ENCODE peak calls at places on chromosomes 2 and 18, in ten cellular contexts. K, T, U, B, C, M, V, O, Z and F are unnamed samples.

GRCh38 chr2:228646061-228646460 is 464.6 kb upstream of the SPHKAP start:
- DNase-seq in K (no peak), T (no peak), U (no peak), B (no peak), C (no peak), M (no peak), V (no peak), O (peak), Z (no peak), F (no peak)

GRCh38 chr2:152354069-152354755 is 19.2 kb downstream of the FMNL2 start:
- DNase-seq in K (no peak), T (no peak), U (no peak), B (no peak), C (no peak), M (no peak), V (no peak), O (no peak), Z (no peak), F (no peak)

GRCh38 chr2:160541745-160542144 is 48.1 kb upstream of the RBMS1 start:
- DNase-seq in K (no peak), T (no peak), U (no peak), B (no peak), C (no peak), M (no peak), V (no peak), O (no peak), Z (no peak), F (no peak)

GRCh38 chr2:226558418-226558817 is 241.2 kb downstream of the IRS1 start:
- DNase-seq in K (no peak), T (no peak), U (no peak), B (no peak), C (no peak), M (no peak), V (no peak), O (no peak), Z (no peak), F (no peak)

GRCh38 chr2:203650860-203651613 is 55.4 kb upstream of the CD28 start:
- DNase-seq in K (no peak), T (peak), U (no peak), B (peak), C (no peak), M (no peak), V (peak), O (peak), Z (peak), F (peak)

GRCh38 chr2:109290887-109291675 is 162.1 kb downstream of the SH3RF3 start:
- DNase-seq in K (peak), T (no peak), U (no peak), B (no peak), C (no peak), M (peak), V (no peak), O (no peak), Z (no peak), F (no peak)

GRCh38 chr2:102439065-102439695 is 16.2 kb downstream of the IL18RAP start:
- DNase-seq in K (peak), T (peak), U (no peak), B (no peak), C (no peak), M (no peak), V (no peak), O (peak), Z (no peak), F (peak)

GRCh38 chr2:63841254-63842022 is at the start of gene UGP2:
- DNase-seq in K (peak), T (no peak), U (peak), B (peak), C (peak), M (peak), V (peak), O (peak), Z (peak), F (peak)

GRCh38 chr2:230913406-230913805 is 11.6 kb downstream of the GPR55 start:
- DNase-seq in K (no peak), T (no peak), U (peak), B (peak), C (peak), M (peak), V (no peak), O (no peak), Z (peak), F (no peak)

GRCh38 chr2:200963129-200963917 is at the start of gene ORC2:
- DNase-seq in K (peak), T (peak), U (peak), B (peak), C (peak), M (peak), V (peak), O (peak), Z (peak), F (peak)

GRCh38 chr2:129717560-129718128 is 261.8 kb upstream of the RAB6C start:
- DNase-seq in K (no peak), T (no peak), U (no peak), B (no peak), C (peak), M (no peak), V (no peak), O (no peak), Z (no peak), F (no peak)

GRCh38 chr2:30880516-30880915 is 73.3 kb upstream of the CAPN13 start:
- DNase-seq in K (no peak), T (no peak), U (no peak), B (no peak), C (peak), M (no peak), V (no peak), O (no peak), Z (no peak), F (no peak)

GRCh38 chr18:35983818-35984217 is 11.3 kb downstream of the RMP24 start:
- DNase-seq in K (peak), T (no peak), U (no peak), B (no peak), C (no peak), M (no peak), V (no peak), O (no peak), Z (no peak), F (no peak)

GRCh38 chr2:207505728-207506127 is 24.0 kb upstream of the CREB1 start:
- DNase-seq in K (no peak), T (peak), U (no peak), B (peak), C (no peak), M (no peak), V (no peak), O (peak), Z (peak), F (peak)

GRCh38 chr2:234761910-234762309 is 189.9 kb upstream of the SH3BP4 start:
- DNase-seq in K (no peak), T (peak), U (no peak), B (no peak), C (no peak), M (no peak), V (no peak), O (no peak), Z (no peak), F (no peak)

GRCh38 chr2:239499989-239500914 is 99.4 kb upstream of the HDAC4 start:
- DNase-seq in K (no peak), T (no peak), U (peak), B (no peak), C (no peak), M (no peak), V (no peak), O (no peak), Z (peak), F (no peak)

GRCh38 chr2:237530472-237531433 is 35.6 kb upstream of the PRLH start:
- DNase-seq in K (no peak), T (no peak), U (no peak), B (no peak), C (no peak), M (no peak), V (no peak), O (no peak), Z (peak), F (no peak)

GRCh38 chr18:76750886-76751537 is 71.3 kb upstream of the ZNF236 start:
- DNase-seq in K (no peak), T (no peak), U (no peak), B (no peak), C (no peak), M (no peak), V (no peak), O (no peak), Z (no peak), F (no peak)

GRCh38 chr18:48790869-48791635 is 159.7 kb downstream of the SMAD7 start:
- DNase-seq in K (no peak), T (no peak), U (peak), B (no peak), C (peak), M (peak), V (no peak), O (no peak), Z (no peak), F (no peak)

GRCh38 chr2:96402591-96402990 is 67.0 kb downstream of the NCAPH start:
- DNase-seq in K (no peak), T (no peak), U (no peak), B (no peak), C (no peak), M (no peak), V (peak), O (no peak), Z (no peak), F (no peak)

GRCh38 chr2:8677646-8678592 is 3.9 kb upstream of the ID2 start:
- DNase-seq in K (no peak), T (no peak), U (peak), B (no peak), C (peak), M (peak), V (peak), O (peak), Z (peak), F (no peak)

GRCh38 chr2:7649461-7650228 is 732.4 kb downstream of the RNF144A start:
- DNase-seq in K (no peak), T (no peak), U (no peak), B (no peak), C (no peak), M (no peak), V (no peak), O (no peak), Z (no peak), F (no peak)

GRCh38 chr2:12881952-12882351 is 165.2 kb downstream of the TRIB2 start:
- DNase-seq in K (no peak), T (no peak), U (no peak), B (no peak), C (no peak), M (no peak), V (no peak), O (no peak), Z (peak), F (no peak)

GRCh38 chr2:184646593-184646992 is 48.3 kb downstream of the ZNF804A start:
- DNase-seq in K (no peak), T (no peak), U (no peak), B (no peak), C (no peak), M (no peak), V (no peak), O (no peak), Z (no peak), F (no peak)

GRCh38 chr2:218282173-218282991 is 9.9 kb downstream of the TMBIM1 start:
- DNase-seq in K (no peak), T (no peak), U (peak), B (no peak), C (no peak), M (peak), V (peak), O (peak), Z (no peak), F (no peak)

GRCh38 chr2:200077210-200077650 is 121.8 kb downstream of the MAIP1 start:
- DNase-seq in K (peak), T (peak), U (no peak), B (peak), C (no peak), M (no peak), V (no peak), O (peak), Z (no peak), F (peak)

GRCh38 chr18:36628435-36629094 is 200.2 kb downstream of the TPGS2 start:
- DNase-seq in K (peak), T (peak), U (no peak), B (no peak), C (no peak), M (no peak), V (no peak), O (no peak), Z (no peak), F (no peak)

GRCh38 chr2:62765619-62766376 is 60.3 kb downstream of the EHBP1 start:
- DNase-seq in K (no peak), T (no peak), U (no peak), B (no peak), C (no peak), M (no peak), V (no peak), O (peak), Z (no peak), F (no peak)

GRCh38 chr18:3305354-3305762 is 43.4 kb downstream of the MYL12B start:
- DNase-seq in K (peak), T (peak), U (no peak), B (no peak), C (no peak), M (no peak), V (peak), O (peak), Z (peak), F (peak)

GRCh38 chr2:128391679-128392078 is 73.0 kb upstream of the HS6ST1 start:
- DNase-seq in K (no peak), T (no peak), U (no peak), B (no peak), C (no peak), M (no peak), V (no peak), O (no peak), Z (no peak), F (no peak)

GRCh38 chr2:65595641-65596040 is 163.2 kb upstream of the SPRED2 start:
- DNase-seq in K (peak), T (no peak), U (no peak), B (no peak), C (peak), M (no peak), V (no peak), O (peak), Z (no peak), F (no peak)

GRCh38 chr2:75481041-75481836 is 79.5 kb downstream of the EVA1A start:
- DNase-seq in K (no peak), T (no peak), U (no peak), B (no peak), C (peak), M (no peak), V (no peak), O (peak), Z (peak), F (no peak)

GRCh38 chr2:237178396-237178795 is 92.7 kb downstream of the COPS8 start:
- DNase-seq in K (peak), T (no peak), U (no peak), B (no peak), C (no peak), M (no peak), V (no peak), O (peak), Z (no peak), F (no peak)

GRCh38 chr2:3696542-3696941 is 6.8 kb upstream of the DCDC2C start:
- DNase-seq in K (no peak), T (no peak), U (no peak), B (no peak), C (no peak), M (no peak), V (no peak), O (no peak), Z (no peak), F (no peak)

GRCh38 chr18:2522112-2522511 is 49.2 kb downstream of the METTL4 start:
- DNase-seq in K (no peak), T (no peak), U (no peak), B (no peak), C (no peak), M (no peak), V (no peak), O (no peak), Z (no peak), F (no peak)

GRCh38 chr2:240134466-240134865 is 1.6 kb downstream of the COPS9 start:
- DNase-seq in K (no peak), T (no peak), U (no peak), B (no peak), C (peak), M (peak), V (no peak), O (no peak), Z (no peak), F (no peak)

GRCh38 chr2:197255550-197255949 is 55.0 kb downstream of the ANKRD44 start:
- DNase-seq in K (no peak), T (no peak), U (peak), B (no peak), C (peak), M (peak), V (peak), O (no peak), Z (peak), F (peak)

GRCh38 chr18:28960146-28960545 is 783.2 kb upstream of the CDH2 start:
- DNase-seq in K (no peak), T (no peak), U (no peak), B (no peak), C (no peak), M (no peak), V (no peak), O (peak), Z (no peak), F (peak)

GRCh38 chr18:42525905-42526304 is 570.9 kb downstream of the PIK3C3 start:
- DNase-seq in K (no peak), T (no peak), U (no peak), B (no peak), C (no peak), M (no peak), V (no peak), O (no peak), Z (no peak), F (no peak)

DNA sequence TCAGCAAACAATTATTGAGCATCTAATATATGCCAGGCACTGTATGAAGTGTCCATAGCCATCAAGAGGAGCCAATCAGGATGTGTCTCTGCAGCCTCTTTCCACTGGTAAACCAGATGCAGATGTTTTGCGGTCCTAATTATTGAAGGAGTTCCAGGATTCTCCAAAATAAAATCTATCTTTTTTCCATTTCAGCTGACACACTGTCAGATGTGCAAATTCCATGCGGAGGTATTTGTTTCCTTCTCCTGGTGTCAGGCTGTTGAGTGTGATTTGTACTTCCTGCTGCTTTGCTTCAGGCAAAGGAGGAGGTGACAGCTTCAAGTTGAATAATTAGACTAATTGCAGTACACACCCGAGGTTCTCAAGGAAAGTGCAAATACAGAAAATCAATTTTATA is 1353.0 kb upstream of the CHAC2 start:
- DNase-seq in K (no peak), T (no peak), U (no peak), B (no peak), C (no peak), M (no peak), V (no peak), O (no peak), Z (no peak), F (no peak)
- TF ChIP-seq CTCF in K (no peak), T (no peak), U (no peak), B (no peak), C (no peak), M (no peak), V (no peak), O (no peak), Z (no peak), F (no peak)

DNA sequence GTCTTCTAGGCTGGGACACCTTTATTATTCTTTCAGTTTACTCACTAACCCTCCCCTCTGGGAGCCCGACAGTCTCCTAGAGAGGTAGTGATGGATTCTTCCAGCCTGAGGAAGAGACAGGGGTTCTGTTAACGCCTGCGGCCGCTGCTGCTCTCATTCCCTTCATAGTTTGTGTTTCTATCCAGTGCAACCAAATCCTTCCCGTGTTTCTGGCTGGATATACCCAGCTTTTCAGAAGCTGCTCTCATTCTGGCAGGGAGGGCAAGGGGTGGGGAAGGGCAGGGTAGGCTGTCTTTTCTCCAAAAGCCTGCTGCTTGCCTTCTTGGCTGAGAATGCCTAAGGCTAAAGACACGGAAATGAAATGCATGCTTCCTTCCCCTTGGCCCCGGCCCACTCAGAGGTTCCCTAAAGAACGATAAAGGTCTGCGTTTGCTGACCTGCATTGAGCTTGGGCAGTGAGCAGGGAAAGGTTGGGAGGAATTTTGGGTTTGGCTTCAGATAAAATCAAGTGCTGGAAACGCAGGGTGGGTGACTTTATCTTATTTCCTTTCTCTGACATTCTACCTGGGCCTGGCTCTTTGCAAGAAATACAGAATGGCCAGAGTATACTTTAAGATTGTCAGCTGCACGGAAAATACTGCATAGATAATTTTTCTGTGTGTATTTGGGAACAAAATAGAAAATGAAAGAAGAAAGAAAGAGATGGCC is 390.9 kb downstream of the NBAS start:
- DNase-seq in K (peak), T (no peak), U (no peak), B (no peak), C (no peak), M (no peak), V (no peak), O (no peak), Z (no peak), F (peak)
- H3K4me3 ChIP-seq in K (peak), T (no peak), U (no peak), B (no peak), C (no peak), M (no peak), V (no peak), O (no peak), Z (no peak), F (peak)

GRCh38 chr2:53035153-53035552 is 732.5 kb upstream of the CHAC2 start:
- DNase-seq in K (no peak), T (no peak), U (no peak), B (no peak), C (no peak), M (no peak), V (no peak), O (no peak), Z (no peak), F (no peak)

GRCh38 chr2:53036196-53036595 is 731.4 kb upstream of the CHAC2 start:
- DNase-seq in K (no peak), T (peak), U (no peak), B (no peak), C (no peak), M (no peak), V (no peak), O (no peak), Z (no peak), F (peak)

DNA sequence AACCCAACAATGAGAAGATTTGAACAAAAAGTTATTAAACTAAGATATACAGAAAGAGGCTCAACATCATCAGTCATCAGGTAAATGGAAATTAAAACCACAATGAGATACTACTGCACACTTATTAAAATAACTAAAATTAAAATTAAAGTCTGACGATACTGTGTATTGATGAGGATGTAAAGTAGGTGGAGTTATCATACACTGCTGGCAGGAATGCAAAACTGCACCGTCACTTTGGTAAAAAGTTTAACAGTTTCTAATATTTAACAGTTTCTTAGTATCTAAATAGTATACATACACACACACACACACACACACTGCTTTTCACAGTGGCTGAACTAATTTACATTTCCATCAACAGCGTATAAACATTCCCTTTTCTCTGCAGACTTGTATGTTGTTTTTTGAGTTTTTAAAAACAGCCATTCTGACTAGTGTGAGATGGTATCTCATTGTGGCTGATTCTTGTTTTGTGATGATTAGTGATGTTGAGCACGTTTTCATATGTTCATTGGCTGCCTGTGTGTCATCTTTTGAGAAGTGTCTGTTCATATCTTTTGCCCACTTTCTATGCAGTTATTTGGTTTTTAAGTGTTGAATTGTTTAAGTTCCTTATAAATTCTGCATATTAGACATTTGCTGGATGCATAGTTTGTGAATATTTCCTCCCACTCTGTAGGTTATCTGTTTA is 726.9 kb upstream of the CHAC2 start:
- DNase-seq in K (no peak), T (no peak), U (no peak), B (no peak), C (no peak), M (no peak), V (no peak), O (no peak), Z (no peak), F (no peak)
- TF ChIP-seq CTCF in K (peak), T (peak), U (no peak), B (no peak), C (peak), M (no peak), V (no peak), O (peak), Z (no peak), F (peak)

DNA sequence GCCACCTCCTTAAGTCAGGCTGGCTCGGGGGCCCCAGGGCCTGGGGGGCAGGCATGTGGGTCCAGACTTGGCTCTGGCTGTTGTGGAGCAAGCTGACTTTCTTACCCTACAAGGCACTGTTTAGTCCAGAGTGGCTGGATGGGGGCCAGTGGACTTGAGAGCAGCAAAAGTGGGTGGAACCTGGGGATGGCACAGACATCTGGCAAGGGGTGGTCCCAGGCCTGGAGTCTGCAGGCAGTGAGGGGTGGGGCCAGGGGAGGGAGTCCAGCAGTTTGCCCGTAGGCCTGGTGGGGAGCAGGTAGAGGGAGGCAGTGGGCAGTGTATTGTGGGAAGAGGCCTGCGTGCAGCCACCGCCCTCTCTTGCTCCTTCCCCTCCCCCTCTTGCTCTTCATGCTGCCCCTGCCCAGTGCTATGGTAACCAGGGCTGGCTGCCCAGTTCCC is 19.1 kb downstream of the SPEG start:
- DNase-seq in K (peak), T (no peak), U (no peak), B (no peak), C (peak), M (peak), V (peak), O (peak), Z (no peak), F (peak)
- H3K4me3 ChIP-seq in K (no peak), T (no peak), U (no peak), B (no peak), C (no peak), M (peak), V (no peak), O (peak), Z (no peak), F (no peak)